ENCODE peak calls at places on chromosomes 2 and 18, in eight cellular contexts. One of them, this sample, is unnamed.

GRCh38 chr18:3420919-3421279 is 29.1 kb upstream of the TGIF1 start:
- DNase-seq in cardiac fibroblast: no peak
- DNase-seq in pulmonary artery endothelial cell: no peak
- DNase-seq in type B pancreatic cell: no peak
- DNase-seq in IMR-90: no peak
- DNase-seq in GM06990: no peak
- DNase-seq in stimulated activated CD8-positive, alpha-beta memory T cell treated with anti-CD3 and anti-CD28 coated beads, Interleukin-7, amount 100 ng/mL, for 1 hour: no peak
- DNase-seq in NCI-H2029 treated with DMSO at 0.1 percent for 48 hours: no peak
- DNase-seq in this sample: no peak

GRCh38 chr2:192749606-192750200 is 555.0 kb upstream of the TMEFF2 start:
- DNase-seq in type B pancreatic cell: no peak
- DNase-seq in GM06990: no peak
- DNase-seq in cardiac fibroblast: peak
- DNase-seq in stimulated activated CD8-positive, alpha-beta memory T cell treated with anti-CD3 and anti-CD28 coated beads, Interleukin-7, amount 100 ng/mL, for 1 hour: no peak
- DNase-seq in NCI-H2029 treated with DMSO at 0.1 percent for 48 hours: no peak
- DNase-seq in pulmonary artery endothelial cell: no peak
- DNase-seq in IMR-90: no peak
- DNase-seq in this sample: no peak

GRCh38 chr2:75787532-75788132 is 76.9 kb upstream of the GCFC2 start:
- DNase-seq in type B pancreatic cell: no peak
- DNase-seq in NCI-H2029 treated with DMSO at 0.1 percent for 48 hours: no peak
- DNase-seq in cardiac fibroblast: peak
- DNase-seq in stimulated activated CD8-positive, alpha-beta memory T cell treated with anti-CD3 and anti-CD28 coated beads, Interleukin-7, amount 100 ng/mL, for 1 hour: no peak
- DNase-seq in IMR-90: peak
- DNase-seq in GM06990: no peak
- DNase-seq in pulmonary artery endothelial cell: no peak
- DNase-seq in this sample: peak

GRCh38 chr2:207539470-207539869 is 9.7 kb downstream of the CREB1 start:
- DNase-seq in IMR-90: no peak
- DNase-seq in pulmonary artery endothelial cell: no peak
- DNase-seq in NCI-H2029 treated with DMSO at 0.1 percent for 48 hours: no peak
- DNase-seq in GM06990: no peak
- DNase-seq in stimulated activated CD8-positive, alpha-beta memory T cell treated with anti-CD3 and anti-CD28 coated beads, Interleukin-7, amount 100 ng/mL, for 1 hour: no peak
- DNase-seq in cardiac fibroblast: no peak
- DNase-seq in type B pancreatic cell: no peak
- DNase-seq in this sample: no peak

GRCh38 chr18:79486356-79487197 is 90.8 kb downstream of the NFATC1 start:
- DNase-seq in cardiac fibroblast: no peak
- DNase-seq in GM06990: no peak
- DNase-seq in NCI-H2029 treated with DMSO at 0.1 percent for 48 hours: no peak
- DNase-seq in IMR-90: no peak
- DNase-seq in pulmonary artery endothelial cell: no peak
- DNase-seq in type B pancreatic cell: no peak
- DNase-seq in stimulated activated CD8-positive, alpha-beta memory T cell treated with anti-CD3 and anti-CD28 coated beads, Interleukin-7, amount 100 ng/mL, for 1 hour: no peak
- DNase-seq in this sample: no peak

GRCh38 chr18:44036500-44036899 is 644.2 kb upstream of the SETBP1 start:
- DNase-seq in cardiac fibroblast: peak
- DNase-seq in type B pancreatic cell: no peak
- DNase-seq in pulmonary artery endothelial cell: no peak
- DNase-seq in stimulated activated CD8-positive, alpha-beta memory T cell treated with anti-CD3 and anti-CD28 coated beads, Interleukin-7, amount 100 ng/mL, for 1 hour: no peak
- DNase-seq in IMR-90: no peak
- DNase-seq in GM06990: no peak
- DNase-seq in NCI-H2029 treated with DMSO at 0.1 percent for 48 hours: no peak
- DNase-seq in this sample: no peak

GRCh38 chr2:8534729-8535397 is 147.0 kb upstream of the ID2 start:
- DNase-seq in GM06990: no peak
- DNase-seq in type B pancreatic cell: no peak
- DNase-seq in NCI-H2029 treated with DMSO at 0.1 percent for 48 hours: no peak
- DNase-seq in stimulated activated CD8-positive, alpha-beta memory T cell treated with anti-CD3 and anti-CD28 coated beads, Interleukin-7, amount 100 ng/mL, for 1 hour: no peak
- DNase-seq in cardiac fibroblast: no peak
- DNase-seq in pulmonary artery endothelial cell: no peak
- DNase-seq in IMR-90: peak
- DNase-seq in this sample: no peak

GRCh38 chr18:58044370-58045264 is 591 bp downstream of the NEDD4L start:
- DNase-seq in pulmonary artery endothelial cell: no peak
- DNase-seq in stimulated activated CD8-positive, alpha-beta memory T cell treated with anti-CD3 and anti-CD28 coated beads, Interleukin-7, amount 100 ng/mL, for 1 hour: no peak
- DNase-seq in type B pancreatic cell: peak
- DNase-seq in IMR-90: peak
- DNase-seq in GM06990: peak
- DNase-seq in NCI-H2029 treated with DMSO at 0.1 percent for 48 hours: no peak
- DNase-seq in cardiac fibroblast: peak
- DNase-seq in this sample: no peak

GRCh38 chr2:54708584-54709340 is 14.7 kb upstream of the EML6 start:
- DNase-seq in pulmonary artery endothelial cell: no peak
- DNase-seq in cardiac fibroblast: no peak
- DNase-seq in type B pancreatic cell: no peak
- DNase-seq in IMR-90: no peak
- DNase-seq in stimulated activated CD8-positive, alpha-beta memory T cell treated with anti-CD3 and anti-CD28 coated beads, Interleukin-7, amount 100 ng/mL, for 1 hour: no peak
- DNase-seq in NCI-H2029 treated with DMSO at 0.1 percent for 48 hours: no peak
- DNase-seq in GM06990: peak
- DNase-seq in this sample: no peak

GRCh38 chr18:35463050-35463449 is 34.7 kb downstream of the INO80C start:
- DNase-seq in NCI-H2029 treated with DMSO at 0.1 percent for 48 hours: no peak
- DNase-seq in GM06990: no peak
- DNase-seq in type B pancreatic cell: no peak
- DNase-seq in cardiac fibroblast: peak
- DNase-seq in IMR-90: no peak
- DNase-seq in stimulated activated CD8-positive, alpha-beta memory T cell treated with anti-CD3 and anti-CD28 coated beads, Interleukin-7, amount 100 ng/mL, for 1 hour: no peak
- DNase-seq in pulmonary artery endothelial cell: peak
- DNase-seq in this sample: no peak

GRCh38 chr2:85593023-85593422 is 2.5 kb upstream of the RNF181 start:
- DNase-seq in NCI-H2029 treated with DMSO at 0.1 percent for 48 hours: no peak
- DNase-seq in stimulated activated CD8-positive, alpha-beta memory T cell treated with anti-CD3 and anti-CD28 coated beads, Interleukin-7, amount 100 ng/mL, for 1 hour: no peak
- DNase-seq in pulmonary artery endothelial cell: no peak
- DNase-seq in IMR-90: no peak
- DNase-seq in GM06990: no peak
- DNase-seq in type B pancreatic cell: no peak
- DNase-seq in cardiac fibroblast: no peak
- DNase-seq in this sample: no peak

GRCh38 chr18:72727038-72727690 is 140.6 kb downstream of the NETO1 start:
- DNase-seq in NCI-H2029 treated with DMSO at 0.1 percent for 48 hours: peak
- DNase-seq in GM06990: no peak
- DNase-seq in stimulated activated CD8-positive, alpha-beta memory T cell treated with anti-CD3 and anti-CD28 coated beads, Interleukin-7, amount 100 ng/mL, for 1 hour: no peak
- DNase-seq in IMR-90: no peak
- DNase-seq in type B pancreatic cell: no peak
- DNase-seq in pulmonary artery endothelial cell: no peak
- DNase-seq in cardiac fibroblast: no peak
- DNase-seq in this sample: no peak

GRCh38 chr2:54955358-54955673 is 94.9 kb downstream of the RTN4 start:
- DNase-seq in GM06990: no peak
- DNase-seq in pulmonary artery endothelial cell: no peak
- DNase-seq in stimulated activated CD8-positive, alpha-beta memory T cell treated with anti-CD3 and anti-CD28 coated beads, Interleukin-7, amount 100 ng/mL, for 1 hour: no peak
- DNase-seq in IMR-90: no peak
- DNase-seq in cardiac fibroblast: no peak
- DNase-seq in NCI-H2029 treated with DMSO at 0.1 percent for 48 hours: no peak
- DNase-seq in type B pancreatic cell: no peak
- DNase-seq in this sample: no peak

GRCh38 chr18:23211146-23211545 is 75.9 kb downstream of the CABLES1 start:
- DNase-seq in GM06990: no peak
- DNase-seq in type B pancreatic cell: no peak
- DNase-seq in cardiac fibroblast: no peak
- DNase-seq in NCI-H2029 treated with DMSO at 0.1 percent for 48 hours: no peak
- DNase-seq in IMR-90: no peak
- DNase-seq in pulmonary artery endothelial cell: no peak
- DNase-seq in stimulated activated CD8-positive, alpha-beta memory T cell treated with anti-CD3 and anti-CD28 coated beads, Interleukin-7, amount 100 ng/mL, for 1 hour: no peak
- DNase-seq in this sample: no peak

GRCh38 chr18:3851159-3851558 is 401.2 kb downstream of the TGIF1 start:
- DNase-seq in stimulated activated CD8-positive, alpha-beta memory T cell treated with anti-CD3 and anti-CD28 coated beads, Interleukin-7, amount 100 ng/mL, for 1 hour: no peak
- DNase-seq in NCI-H2029 treated with DMSO at 0.1 percent for 48 hours: no peak
- DNase-seq in cardiac fibroblast: no peak
- DNase-seq in pulmonary artery endothelial cell: no peak
- DNase-seq in GM06990: no peak
- DNase-seq in IMR-90: no peak
- DNase-seq in type B pancreatic cell: no peak
- DNase-seq in this sample: no peak

GRCh38 chr2:105176429-105176828 is 65.1 kb upstream of the GPR45 start:
- DNase-seq in GM06990: no peak
- DNase-seq in cardiac fibroblast: no peak
- DNase-seq in stimulated activated CD8-positive, alpha-beta memory T cell treated with anti-CD3 and anti-CD28 coated beads, Interleukin-7, amount 100 ng/mL, for 1 hour: no peak
- DNase-seq in type B pancreatic cell: no peak
- DNase-seq in NCI-H2029 treated with DMSO at 0.1 percent for 48 hours: peak
- DNase-seq in pulmonary artery endothelial cell: no peak
- DNase-seq in IMR-90: no peak
- DNase-seq in this sample: no peak

GRCh38 chr2:24831736-24832421 is 38.7 kb downstream of the CENPO start:
- DNase-seq in type B pancreatic cell: no peak
- DNase-seq in IMR-90: no peak
- DNase-seq in stimulated activated CD8-positive, alpha-beta memory T cell treated with anti-CD3 and anti-CD28 coated beads, Interleukin-7, amount 100 ng/mL, for 1 hour: no peak
- DNase-seq in GM06990: no peak
- DNase-seq in pulmonary artery endothelial cell: no peak
- DNase-seq in cardiac fibroblast: no peak
- DNase-seq in NCI-H2029 treated with DMSO at 0.1 percent for 48 hours: no peak
- DNase-seq in this sample: no peak

GRCh38 chr2:101442042-101442666 is 32.8 kb downstream of the RFX8 start:
- DNase-seq in pulmonary artery endothelial cell: peak
- DNase-seq in NCI-H2029 treated with DMSO at 0.1 percent for 48 hours: no peak
- DNase-seq in type B pancreatic cell: no peak
- DNase-seq in IMR-90: peak
- DNase-seq in stimulated activated CD8-positive, alpha-beta memory T cell treated with anti-CD3 and anti-CD28 coated beads, Interleukin-7, amount 100 ng/mL, for 1 hour: no peak
- DNase-seq in GM06990: no peak
- DNase-seq in cardiac fibroblast: peak
- DNase-seq in this sample: no peak

GRCh38 chr2:201233192-201234166 is 26.9 kb upstream of the CASP8 start:
- DNase-seq in NCI-H2029 treated with DMSO at 0.1 percent for 48 hours: peak
- DNase-seq in IMR-90: no peak
- DNase-seq in GM06990: peak
- DNase-seq in type B pancreatic cell: no peak
- DNase-seq in cardiac fibroblast: peak
- DNase-seq in stimulated activated CD8-positive, alpha-beta memory T cell treated with anti-CD3 and anti-CD28 coated beads, Interleukin-7, amount 100 ng/mL, for 1 hour: peak
- DNase-seq in pulmonary artery endothelial cell: no peak
- DNase-seq in this sample: no peak

GRCh38 chr2:46915811-46916630 is 415 bp upstream of the MCFD2 start:
- DNase-seq in GM06990: peak
- DNase-seq in pulmonary artery endothelial cell: no peak
- DNase-seq in type B pancreatic cell: peak
- DNase-seq in stimulated activated CD8-positive, alpha-beta memory T cell treated with anti-CD3 and anti-CD28 coated beads, Interleukin-7, amount 100 ng/mL, for 1 hour: peak
- DNase-seq in cardiac fibroblast: peak
- DNase-seq in IMR-90: peak
- DNase-seq in NCI-H2029 treated with DMSO at 0.1 percent for 48 hours: peak
- DNase-seq in this sample: peak

GRCh38 chr2:42770288-42771131 is 6.6 kb upstream of the OXER1 start:
- DNase-seq in type B pancreatic cell: no peak
- DNase-seq in stimulated activated CD8-positive, alpha-beta memory T cell treated with anti-CD3 and anti-CD28 coated beads, Interleukin-7, amount 100 ng/mL, for 1 hour: no peak
- DNase-seq in NCI-H2029 treated with DMSO at 0.1 percent for 48 hours: no peak
- DNase-seq in GM06990: no peak
- DNase-seq in cardiac fibroblast: peak
- DNase-seq in pulmonary artery endothelial cell: peak
- DNase-seq in IMR-90: peak
- DNase-seq in this sample: no peak

GRCh38 chr18:29501952-29502351 is 1325.0 kb upstream of the CDH2 start:
- DNase-seq in type B pancreatic cell: no peak
- DNase-seq in IMR-90: peak
- DNase-seq in cardiac fibroblast: peak
- DNase-seq in NCI-H2029 treated with DMSO at 0.1 percent for 48 hours: no peak
- DNase-seq in GM06990: no peak
- DNase-seq in pulmonary artery endothelial cell: no peak
- DNase-seq in stimulated activated CD8-positive, alpha-beta memory T cell treated with anti-CD3 and anti-CD28 coated beads, Interleukin-7, amount 100 ng/mL, for 1 hour: no peak
- DNase-seq in this sample: no peak

This sample was measured in smooth muscle cell of the brain vasculature.